ENCODE peak calls at places on chromosome 9, in five cellular contexts. N is mesendoderm, I is neuronal stem cell, V is IMR-90, Y is H9. Z is an unnamed sample.

GRCh38 chr9:109098221-109098959 is 21.4 kb downstream of the TMEM245 start:
- DNase-seq in Y (no peak), N (peak), V (peak), I (peak), Z (no peak)

GRCh38 chr9:4604678-4605095 is 57.4 kb upstream of the PLPP6 start:
- DNase-seq in V (peak), N (peak), I (peak), Y (peak), Z (peak)

GRCh38 chr9:121887553-121888437 is 205.3 kb downstream of the TTLL11 start:
- DNase-seq in I (no peak), V (no peak), Y (no peak), N (peak), Z (no peak)

GRCh38 chr9:105441761-105442160 is 6.1 kb upstream of the FSD1L start:
- DNase-seq in V (no peak), N (no peak), I (no peak), Y (no peak), Z (no peak)

GRCh38 chr9:80093695-80094094 is 521.9 kb downstream of the TLE4 start:
- DNase-seq in N (no peak), V (no peak), Y (no peak), I (no peak), Z (no peak)

GRCh38 chr9:37029304-37029775 is 4.7 kb downstream of the PAX5 start:
- DNase-seq in Y (peak), V (no peak), N (peak), I (no peak), Z (no peak)

GRCh38 chr9:134378901-134379338 is 52.7 kb downstream of the RXRA start:
- DNase-seq in V (peak), I (no peak), N (no peak), Y (no peak), Z (peak)

GRCh38 chr9:109238677-109239076 is 71.6 kb upstream of the FRRS1L start:
- DNase-seq in I (no peak), N (no peak), Y (no peak), V (no peak), Z (no peak)

GRCh38 chr9:108973876-108974275 is 39.4 kb downstream of the CTNNAL1 start:
- DNase-seq in V (no peak), Y (no peak), N (no peak), I (no peak), Z (no peak)

GRCh38 chr9:35727676-35728040 is 4.3 kb downstream of the TLN1 start:
- DNase-seq in V (no peak), I (no peak), N (no peak), Y (no peak), Z (peak)

GRCh38 chr9:137519553-137519952 is 30.6 kb downstream of the PNPLA7 start:
- DNase-seq in V (no peak), N (no peak), I (no peak), Y (no peak), Z (no peak)

GRCh38 chr9:132769895-132770774 is 99.9 kb downstream of the GTF3C4 start:
- DNase-seq in V (peak), I (peak), N (peak), Y (peak), Z (peak)
- H3K18ac ChIP-seq in V (peak), I (peak), N (no peak), Y (peak), Z (no peak)

GRCh38 chr9:115165233-115165632 is 47.3 kb upstream of the TNC start:
- DNase-seq in V (no peak), N (no peak), Y (no peak), I (no peak), Z (no peak)

GRCh38 chr9:115169003-115169402 is 51.0 kb upstream of the TNC start:
- DNase-seq in V (no peak), I (no peak), Y (no peak), N (no peak), Z (no peak)

GRCh38 chr9:115164511-115164974 is 46.6 kb upstream of the TNC start:
- DNase-seq in I (no peak), N (peak), Y (peak), V (peak), Z (no peak)

GRCh38 chr9:115170674-115171073 is 52.7 kb upstream of the TNC start:
- DNase-seq in N (peak), I (no peak), Y (peak), V (peak), Z (no peak)

GRCh38 chr9:115167175-115167574 is 49.2 kb upstream of the TNC start:
- DNase-seq in V (peak), I (no peak), Y (no peak), N (peak), Z (peak)
- H3K18ac ChIP-seq in V (peak), I (no peak), Y (no peak), N (peak), Z (no peak)

DNA sequence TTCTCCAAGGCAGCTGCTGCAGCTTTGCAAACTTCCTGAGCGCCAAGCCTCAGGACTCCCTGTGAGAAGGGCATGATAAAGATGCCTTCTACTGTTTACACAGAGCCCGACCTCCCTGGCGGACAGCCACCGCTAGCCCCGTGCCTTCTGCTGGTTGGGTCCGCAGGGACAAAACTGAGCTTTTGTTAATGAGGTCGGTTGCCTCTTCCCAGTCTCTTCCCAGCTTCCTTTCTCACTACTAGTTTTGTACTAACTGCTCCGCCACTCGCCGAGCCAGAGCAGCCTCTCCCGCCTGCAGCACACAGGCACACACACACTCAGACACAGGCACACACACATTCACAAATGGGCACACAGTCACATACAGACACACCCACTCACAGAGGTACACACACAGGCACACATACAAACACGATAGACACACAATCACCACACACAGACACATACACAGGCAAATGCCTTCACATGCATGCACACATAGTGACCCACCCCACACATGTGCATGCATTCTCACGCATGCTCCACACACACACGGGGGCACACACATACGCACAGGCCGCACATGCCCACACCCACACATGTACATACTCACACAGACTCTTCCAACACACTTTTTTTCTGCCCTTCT is at the start of gene FREM1:
- DNase-seq in N (peak), V (no peak), Y (peak), I (peak), Z (peak)
- H3K18ac ChIP-seq in N (no peak), V (no peak), Y (peak), I (peak), Z (peak)

GRCh38 chr9:99040254-99040653 is 64.7 kb upstream of the TGFBR1 start:
- DNase-seq in Y (no peak), N (no peak), I (no peak), V (no peak), Z (no peak)

GRCh38 chr9:99041618-99042017 is 63.3 kb upstream of the TGFBR1 start:
- DNase-seq in N (no peak), V (no peak), I (no peak), Y (no peak), Z (no peak)

GRCh38 chr9:99039388-99040182 is 65.3 kb upstream of the TGFBR1 start:
- DNase-seq in V (peak), N (no peak), Y (no peak), I (no peak), Z (no peak)

GRCh38 chr9:99042620-99043019 is 62.3 kb upstream of the TGFBR1 start:
- DNase-seq in Y (no peak), N (no peak), I (no peak), V (no peak), Z (no peak)

DNA sequence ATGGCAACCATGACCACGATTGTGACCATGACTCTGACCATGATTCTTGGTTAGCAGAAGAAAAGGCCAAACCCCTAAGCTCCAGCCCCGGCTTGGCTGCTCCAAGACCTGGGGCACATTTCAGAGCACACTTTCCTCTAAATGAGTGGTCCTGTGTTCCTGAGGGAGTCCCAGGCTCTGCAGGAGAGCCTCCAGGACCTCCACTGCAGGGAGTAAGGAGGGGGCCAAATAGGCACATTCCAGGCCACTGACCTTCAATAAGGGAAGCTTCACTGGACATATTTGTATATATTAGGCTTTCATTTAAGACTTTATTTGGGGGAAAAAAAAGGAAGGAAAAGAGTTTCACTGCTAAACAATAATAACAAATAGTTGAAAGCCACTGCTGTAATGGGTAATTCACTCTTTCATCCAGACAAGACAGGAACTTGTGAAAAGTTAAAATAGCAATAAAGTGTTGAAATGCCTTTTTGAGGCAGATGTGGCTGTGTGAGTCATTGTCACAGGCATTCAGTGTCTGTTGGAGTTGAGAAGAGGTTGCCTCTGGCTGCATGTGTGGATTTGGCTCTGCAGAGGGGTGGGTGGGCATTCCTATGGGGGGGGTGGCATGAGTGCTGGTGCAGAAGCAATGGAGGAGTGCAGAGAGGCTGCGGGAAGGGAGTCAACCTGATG is 63.9 kb upstream of the TGFBR1 start:
- DNase-seq in I (no peak), Y (no peak), V (peak), N (peak), Z (peak)
- H3K18ac ChIP-seq in I (no peak), Y (no peak), V (peak), N (no peak), Z (peak)

DNA sequence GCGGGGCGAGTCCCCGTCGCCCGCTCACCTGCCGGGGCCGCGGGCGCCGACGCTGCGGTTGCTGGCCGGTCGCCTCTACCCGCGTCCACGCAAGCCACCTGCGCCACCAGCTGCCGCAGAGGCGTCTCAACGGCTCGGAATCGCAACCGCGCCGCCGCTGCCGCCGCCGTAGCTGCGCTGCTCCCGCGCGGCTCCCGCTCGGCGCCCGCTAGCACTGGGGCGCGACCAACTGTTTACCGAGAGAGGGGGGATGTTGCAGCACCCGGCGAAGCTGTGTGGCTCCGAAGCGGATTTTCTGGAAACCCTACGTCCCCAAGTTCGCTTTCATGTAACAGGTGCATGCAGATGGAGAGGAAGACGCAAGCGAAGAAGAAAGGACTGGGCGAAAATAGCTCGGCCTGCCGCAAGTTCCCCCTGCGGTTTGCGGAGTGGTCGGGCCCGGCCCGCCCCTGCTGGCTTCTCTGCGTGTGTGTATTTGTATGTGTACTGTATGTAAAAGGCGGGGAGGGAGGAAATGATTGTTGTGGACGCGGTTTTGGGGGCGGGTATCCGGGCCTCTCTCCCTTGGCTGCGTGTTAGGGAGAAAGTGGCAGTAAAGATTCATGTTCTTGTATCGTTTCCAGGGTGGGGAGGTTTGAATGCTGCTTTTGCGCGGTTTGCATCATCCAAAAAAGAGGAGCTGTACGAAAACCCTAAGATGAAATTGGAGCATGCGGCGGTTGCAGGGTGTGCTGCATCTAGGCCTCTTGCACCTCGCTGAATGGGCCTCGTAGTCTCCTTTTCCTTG is at the start of gene PSIP1:
- DNase-seq in I (peak), Y (peak), V (peak), N (peak), Z (peak)
- H3K18ac ChIP-seq in I (peak), Y (peak), V (peak), N (peak), Z (peak)

DNA sequence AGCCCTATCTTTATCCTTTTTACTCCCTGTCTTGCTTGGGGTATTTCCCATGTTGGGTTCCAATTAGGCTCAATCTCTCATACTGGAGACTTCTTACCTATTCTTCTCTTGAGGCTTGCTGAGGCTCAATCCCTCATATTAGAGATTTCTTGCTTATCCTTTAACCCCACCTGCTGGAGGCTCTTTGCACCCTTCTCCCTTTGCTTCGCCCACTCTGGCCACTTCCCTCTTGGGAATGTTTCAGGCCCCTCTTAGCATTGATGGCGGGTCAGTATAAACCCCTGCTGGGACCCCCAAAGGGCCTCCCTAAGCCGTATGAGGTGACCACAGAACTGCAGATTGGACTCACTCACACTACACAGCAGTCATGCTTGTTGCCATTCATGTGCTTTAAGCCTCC is 69.3 kb upstream of the CDK20 start:
- DNase-seq in I (no peak), Y (peak), V (no peak), N (no peak), Z (no peak)
- H3K18ac ChIP-seq in I (no peak), Y (no peak), V (no peak), N (no peak), Z (no peak)

GRCh38 chr9:129761901-129762359 is 9.1 kb upstream of the PTGES start:
- DNase-seq in V (peak), Y (peak), N (peak), I (no peak), Z (peak)

GRCh38 chr9:129761293-129761900 is 8.6 kb upstream of the PTGES start:
- DNase-seq in I (no peak), Y (no peak), N (no peak), V (peak), Z (peak)

GRCh38 chr9:129759804-129760502 is 7.1 kb upstream of the PTGES start:
- DNase-seq in I (no peak), V (no peak), Y (no peak), N (no peak), Z (peak)

GRCh38 chr9:129757045-129757444 is 4.2 kb upstream of the PTGES start:
- DNase-seq in I (no peak), Y (no peak), N (no peak), V (no peak), Z (peak)

GRCh38 chr9:129759329-129759728 is 6.5 kb upstream of the PTGES start:
- DNase-seq in N (no peak), I (no peak), Y (no peak), V (no peak), Z (no peak)
- H3K18ac ChIP-seq in N (no peak), I (no peak), Y (no peak), V (peak), Z (no peak)

DNA sequence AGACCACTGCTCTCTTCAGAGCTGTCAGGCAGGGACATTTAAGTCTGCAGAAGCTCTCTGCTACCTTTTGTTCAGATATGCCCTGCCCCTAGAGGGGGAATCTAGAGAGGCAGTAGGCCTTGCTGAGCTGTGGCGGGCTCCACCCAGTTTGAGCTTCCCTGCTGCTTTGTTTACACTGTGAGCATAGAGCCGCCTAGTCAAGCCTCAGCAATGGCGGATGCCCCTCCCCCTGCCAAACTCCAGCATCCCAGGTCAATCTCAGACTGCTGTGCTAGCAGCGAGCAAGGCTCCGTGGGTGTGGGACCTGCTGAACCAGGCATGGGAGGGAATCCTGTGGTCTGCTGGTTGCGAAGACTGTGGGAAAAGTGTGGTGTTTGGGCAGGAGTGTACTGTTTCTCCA is 59.9 kb downstream of the CAVIN4 start:
- DNase-seq in N (peak), V (no peak), I (peak), Y (peak), Z (no peak)
- H3K18ac ChIP-seq in N (no peak), V (no peak), I (peak), Y (peak), Z (no peak)

GRCh38 chr9:95188459-95188858 is 129.1 kb downstream of the FANCC start:
- DNase-seq in V (peak), I (no peak), Y (no peak), N (no peak), Z (no peak)

GRCh38 chr9:95189230-95190098 is 128.0 kb downstream of the FANCC start:
- DNase-seq in Y (no peak), N (no peak), V (peak), I (no peak), Z (no peak)

GRCh38 chr9:95192631-95193030 is 124.9 kb downstream of the FANCC start:
- DNase-seq in Y (no peak), N (no peak), V (no peak), I (no peak), Z (no peak)

GRCh38 chr9:95193067-95193466 is 124.4 kb downstream of the FANCC start:
- DNase-seq in Y (peak), V (no peak), N (peak), I (no peak), Z (no peak)

DNA sequence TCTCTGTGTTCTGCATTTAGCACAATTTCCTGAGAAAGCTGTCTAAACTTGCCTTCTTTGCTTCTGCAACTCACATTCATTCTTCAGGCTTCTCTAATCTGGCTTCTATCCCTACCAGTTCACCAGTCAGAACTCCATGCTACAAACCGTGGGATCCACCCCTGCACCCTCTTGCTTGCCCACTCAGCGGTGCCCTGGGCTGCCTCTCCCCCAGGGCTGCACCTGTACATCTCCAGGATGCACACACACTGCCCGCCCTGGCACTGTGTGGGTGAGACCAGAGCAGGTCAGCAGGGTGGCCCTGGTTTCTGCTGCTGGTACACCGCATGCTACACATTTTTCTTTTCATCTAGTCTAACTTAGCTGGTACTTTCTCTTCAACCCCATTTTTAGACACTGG is 127.1 kb downstream of the FANCC start:
- DNase-seq in N (no peak), V (no peak), Y (no peak), I (no peak), Z (no peak)
- H3K18ac ChIP-seq in N (no peak), V (peak), Y (no peak), I (peak), Z (no peak)

GRCh38 chr9:738209-738915 is 103.1 kb upstream of the DMRT1 start:
- DNase-seq in N (no peak), V (peak), I (no peak), Y (no peak), Z (peak)
- H3K18ac ChIP-seq in N (no peak), V (peak), I (no peak), Y (no peak), Z (peak)